ENCODE peak calls at places on chromosomes 4 and X, in five cellular contexts. S is GM12878, A is H1, Z is HepG2, V is K562. E is an unnamed sample. For H3K4me1, the result is how much of the 10 kb centered on the place peaks cover.

GRCh38 chr4:73904491-73904890 is 35.3 kb downstream of the CXCL1 start:
- DNase-seq in S (no peak), A (no peak), Z (no peak), V (peak), E (no peak)

GRCh38 chr4:53899544-53900274 is 164.7 kb downstream of the CHIC2 start:
- DNase-seq in S (no peak), A (no peak), Z (no peak), V (no peak), E (no peak)

GRCh38 chrX:123809854-123810375 is 49.9 kb upstream of the XIAP start:
- DNase-seq in S (no peak), A (no peak), Z (no peak), V (no peak), E (no peak)

GRCh38 chr4:82372502-82372873 is 1.3 kb downstream of the HNRNPD start:
- DNase-seq in S (no peak), A (no peak), Z (no peak), V (peak), E (peak)

GRCh38 chr4:22389240-22389871 is 126.5 kb downstream of the ADGRA3 start:
- DNase-seq in S (no peak), A (peak), Z (peak), V (peak), E (peak)

GRCh38 chr4:158775091-158775651 is 6.3 kb downstream of the FNIP2 start:
- DNase-seq in S (no peak), A (no peak), Z (no peak), V (no peak), E (no peak)

GRCh38 chrX:22526339-22526738 is 253.6 kb downstream of the CBLL2 start:
- DNase-seq in S (peak), A (no peak), Z (no peak), V (no peak), E (no peak)

GRCh38 chr4:68895561-68896198 is 55.9 kb downstream of the UGT2A3 start:
- DNase-seq in S (no peak), A (no peak), Z (no peak), V (no peak), E (no peak)

GRCh38 chrX:74420194-74421035 is 878 bp upstream of the SLC16A2 start:
- DNase-seq in S (no peak), A (peak), Z (no peak), V (no peak), E (peak)

GRCh38 chr4:48594185-48594584 is 104.1 kb downstream of the ZAR1 start:
- DNase-seq in S (no peak), A (no peak), Z (no peak), V (no peak), E (no peak)

GRCh38 chrX:44908838-44909237 is 35.9 kb downstream of the KDM6A start:
- DNase-seq in S (no peak), A (no peak), Z (no peak), V (no peak), E (no peak)

GRCh38 chr4:175536852-175537453 is 275.1 kb downstream of the GPM6A start:
- DNase-seq in S (peak), A (peak), Z (peak), V (peak), E (peak)

GRCh38 chrX:136906921-136907510 is 26.5 kb upstream of the RBMX start:
- DNase-seq in S (no peak), A (no peak), Z (no peak), V (no peak), E (no peak)

GRCh38 chr4:189177130-189177529 is 763.5 kb upstream of the FRG1 start:
- DNase-seq in S (no peak), A (no peak), Z (no peak), V (no peak), E (no peak)

GRCh38 chrX:108126661-108127060 is 35.1 kb downstream of the ATG4A start:
- DNase-seq in S (no peak), A (no peak), Z (no peak), V (no peak), E (no peak)

GRCh38 chr4:29278580-29278979 is 1441.6 kb upstream of the PCDH7 start:
- DNase-seq in S (no peak), A (no peak), Z (no peak), V (no peak), E (no peak)

GRCh38 chr4:176810481-176811249 is 17.9 kb upstream of the VEGFC start:
- DNase-seq in S (no peak), A (no peak), Z (no peak), V (no peak), E (no peak)

GRCh38 chr4:147802346-147802745 is 70.5 kb downstream of the ARHGAP10 start:
- DNase-seq in S (no peak), A (no peak), Z (no peak), V (no peak), E (no peak)
- H3K4me1 ChIP-seq in S (under half), A (under half), Z (under half), V (under half), E (under half)

DNA sequence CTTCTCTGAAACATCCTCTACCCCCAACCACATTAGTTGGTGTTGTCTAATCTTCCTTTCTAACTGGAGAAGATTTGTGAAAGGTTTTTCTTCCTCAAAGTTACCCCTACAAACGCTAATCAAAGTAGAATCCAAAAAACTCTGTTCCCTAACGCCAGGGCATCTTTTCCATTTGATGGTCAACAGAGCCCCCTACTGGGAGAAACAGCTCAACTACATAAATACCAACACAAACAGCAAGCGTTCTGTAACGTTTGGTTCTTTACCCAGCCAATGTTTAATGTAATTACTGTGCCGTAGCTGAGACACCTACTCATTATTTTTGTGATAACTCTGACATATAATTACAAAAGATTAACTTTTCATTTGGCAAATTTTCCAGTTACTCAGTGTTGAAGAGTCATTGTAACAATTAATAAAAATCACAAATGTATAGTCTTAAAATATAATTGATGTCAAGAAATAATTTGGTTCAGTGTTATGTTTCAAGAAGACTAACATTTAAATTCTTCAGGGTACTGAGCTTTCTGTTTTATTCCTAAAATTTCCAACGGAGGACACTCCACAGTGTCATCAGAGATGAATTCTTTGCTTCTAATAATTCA is 94.9 kb upstream of the TBC1D9 start:
- DNase-seq in S (peak), A (no peak), Z (peak), V (peak), E (peak)
- TF ChIP-seq TAF1 in S (no peak), A (no peak), Z (no peak), V (no peak), E (no peak)

GRCh38 chrX:42079968-42080367 is 156.6 kb upstream of the CASK start:
- DNase-seq in S (no peak), A (no peak), Z (no peak), V (no peak), E (no peak)

GRCh38 chrX:42087960-42088359 is 164.6 kb upstream of the CASK start:
- DNase-seq in S (no peak), A (no peak), Z (no peak), V (no peak), E (no peak)

GRCh38 chrX:42090395-42090794 is 167.0 kb upstream of the CASK start:
- DNase-seq in S (no peak), A (no peak), Z (no peak), V (no peak), E (no peak)

GRCh38 chrX:42089014-42089413 is 165.7 kb upstream of the CASK start:
- DNase-seq in S (no peak), A (no peak), Z (no peak), V (no peak), E (no peak)

DNA sequence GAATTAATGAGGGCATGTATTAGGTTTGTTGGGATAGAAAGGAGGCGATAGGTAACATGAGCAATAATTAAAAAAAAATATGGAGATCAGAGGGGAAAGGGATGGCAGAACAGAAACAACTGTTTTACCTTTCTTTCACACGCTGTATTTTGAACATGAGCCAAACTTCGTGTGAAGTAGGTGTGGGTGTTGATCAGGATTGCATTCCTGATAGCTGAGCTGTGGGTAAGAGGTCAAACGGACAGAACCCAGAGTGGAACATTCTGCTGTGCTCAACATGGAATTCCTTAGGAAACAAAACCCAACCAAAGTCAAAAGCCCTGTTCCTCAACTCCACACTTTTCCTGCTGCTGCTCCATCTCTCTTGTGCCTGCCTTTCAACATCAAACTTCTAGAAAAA is 162.5 kb upstream of the CASK start:
- DNase-seq in S (no peak), A (no peak), Z (no peak), V (no peak), E (no peak)
- H2AFZ ChIP-seq in S (no peak), A (no peak), Z (no peak), V (no peak), E (no peak)

GRCh38 chr4:7199771-7200441 is 7.6 kb downstream of the SORCS2 start:
- DNase-seq in S (no peak), A (no peak), Z (no peak), V (no peak), E (no peak)
- H3K4me1 ChIP-seq in S (under half), A (under half), Z (under half), V (under half), E (under half)

GRCh38 chrX:132651411-132652086 is 162.7 kb upstream of the MBNL3 start:
- DNase-seq in S (no peak), A (no peak), Z (no peak), V (no peak), E (no peak)
- TF ChIP-seq TAF1 in S (no peak), A (no peak), Z (no peak), V (no peak), E (no peak)

GRCh38 chr4:55296076-55296475 is 50.0 kb upstream of the SRD5A3 start:
- DNase-seq in S (no peak), A (no peak), Z (no peak), V (no peak), E (no peak)

DNA sequence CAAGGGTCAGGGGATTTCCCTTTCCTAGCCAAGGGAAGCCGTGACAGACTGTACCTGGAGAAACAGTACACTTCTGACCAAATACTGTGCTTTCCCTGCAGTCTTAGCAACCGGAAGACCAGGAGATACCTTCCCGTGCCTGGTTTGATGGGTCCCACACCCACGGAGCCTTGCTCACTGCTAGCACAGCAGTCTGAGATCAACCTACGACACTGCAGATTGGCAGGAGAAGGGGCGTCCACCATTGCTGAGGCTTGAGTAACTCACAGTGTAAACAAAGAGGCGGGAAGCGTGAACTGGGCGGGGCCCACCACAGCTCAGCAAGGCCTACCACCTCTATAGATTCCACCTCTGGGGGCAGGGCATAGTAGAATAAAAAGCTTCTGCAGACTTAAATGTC is 48.7 kb upstream of the SRD5A3 start:
- DNase-seq in S (no peak), A (no peak), Z (peak), V (peak), E (no peak)
- H2AFZ ChIP-seq in S (no peak), A (peak), Z (no peak), V (peak), E (no peak)